ENCODE peak calls at places on chromosomes 4 and X, in six cellular contexts. N is NB4, J is coronary artery, A is heart left ventricle, Q is testis, X is AG09309. V is an unnamed sample.

GRCh38 chr4:175509320-175509719 is 302.7 kb downstream of the GPM6A start:
- DNase-seq in N (peak), J (no peak), A (no peak), Q (no peak), X (no peak), V (no peak)

GRCh38 chr4:61555789-61556188 is 355.7 kb downstream of the ADGRL3 start:
- DNase-seq in N (no peak), J (no peak), A (no peak), Q (peak), X (no peak), V (no peak)

GRCh38 chr4:152515678-152516077 is 20.2 kb downstream of the FBXW7 start:
- DNase-seq in N (no peak), J (no peak), A (no peak), Q (no peak), X (peak), V (no peak)

GRCh38 chr4:183492791-183493221 is 12.1 kb upstream of the ING2 start:
- DNase-seq in N (no peak), J (no peak), A (no peak), Q (no peak), X (peak), V (no peak)

GRCh38 chrX:109966246-109966645 is 36.7 kb upstream of the TMEM164 start:
- DNase-seq in N (no peak), J (no peak), A (no peak), Q (no peak), X (no peak), V (no peak)

GRCh38 chr4:176635372-176636261 is 157.1 kb downstream of the VEGFC start:
- DNase-seq in N (peak), J (no peak), A (peak), Q (no peak), X (peak), V (no peak)

GRCh38 chrX:39144323-39144722 is 343.1 kb downstream of the MID1IP1 start:
- DNase-seq in N (peak), J (no peak), A (no peak), Q (no peak), X (no peak), V (no peak)

GRCh38 chr4:189771696-189772361 is 168.8 kb upstream of the FRG1 start:
- DNase-seq in N (peak), J (no peak), A (no peak), Q (no peak), X (no peak), V (no peak)

GRCh38 chrX:1713296-1713695 is 98.4 kb downstream of the ASMT start:
- DNase-seq in N (no peak), J (no peak), A (no peak), Q (no peak), X (no peak), V (no peak)

GRCh38 chr4:185693548-185694215 is 118.3 kb downstream of the SORBS2 start:
- DNase-seq in N (no peak), J (no peak), A (no peak), Q (no peak), X (no peak), V (no peak)

GRCh38 chr4:47251363-47252135 is 212.0 kb downstream of the COMMD8 start:
- DNase-seq in N (no peak), J (no peak), A (no peak), Q (peak), X (no peak), V (no peak)

GRCh38 chrX:10608099-10608498 is 12.3 kb downstream of the MID1 start:
- DNase-seq in N (no peak), J (no peak), A (no peak), Q (no peak), X (no peak), V (no peak)

GRCh38 chr4:168765726-168766125 is 244.3 kb downstream of the CBR4 start:
- DNase-seq in N (no peak), J (no peak), A (peak), Q (no peak), X (peak), V (no peak)

GRCh38 chr4:88320780-88321373 is 36.5 kb upstream of the PPM1K start:
- DNase-seq in N (peak), J (no peak), A (no peak), Q (peak), X (no peak), V (no peak)

GRCh38 chr4:145041378-145041777 is 56.6 kb downstream of the ANAPC10 start:
- DNase-seq in N (peak), J (no peak), A (no peak), Q (peak), X (no peak), V (no peak)

GRCh38 chr4:992297-993110 is 700 bp downstream of the SLC26A1 start:
- DNase-seq in N (no peak), J (no peak), A (no peak), Q (no peak), X (no peak), V (no peak)

GRCh38 chr4:106898621-106899230 is 137.4 kb downstream of the DKK2 start:
- DNase-seq in N (peak), J (no peak), A (no peak), Q (peak), X (peak), V (no peak)

GRCh38 chr4:40305329-40306193 is 29.6 kb upstream of the CHRNA9 start:
- DNase-seq in N (no peak), J (no peak), A (no peak), Q (no peak), X (no peak), V (no peak)

GRCh38 chrX:3609800-3610199 is 103.6 kb downstream of the PRKX start:
- DNase-seq in N (no peak), J (no peak), A (no peak), Q (no peak), X (peak), V (no peak)

GRCh38 chr4:87423313-87424031 is 1.1 kb downstream of the NUDT9 start:
- DNase-seq in N (peak), J (no peak), A (no peak), Q (peak), X (no peak), V (no peak)

GRCh38 chr4:26807330-26807729 is 53.3 kb upstream of the STIM2 start:
- DNase-seq in N (peak), J (no peak), A (no peak), Q (no peak), X (no peak), V (no peak)

GRCh38 chr4:112403072-112403945 is 106.1 kb downstream of the ALPK1 start:
- DNase-seq in N (no peak), J (no peak), A (no peak), Q (no peak), X (no peak), V (no peak)

GRCh38 chrX:19883878-19884277 is 3.5 kb downstream of the SH3KBP1 start:
- DNase-seq in N (no peak), J (no peak), A (no peak), Q (no peak), X (no peak), V (no peak)

GRCh38 chr4:154822775-154823174 is 41.7 kb downstream of the RBM46 start:
- DNase-seq in N (no peak), J (no peak), A (no peak), Q (no peak), X (peak), V (no peak)

GRCh38 chrX:123975180-123975579 is 13.7 kb downstream of the STAG2 start:
- DNase-seq in N (peak), J (no peak), A (no peak), Q (no peak), X (no peak), V (no peak)

GRCh38 chr4:105613326-105613725 is 60.9 kb downstream of the ARHGEF38 start:
- DNase-seq in N (no peak), J (no peak), A (no peak), Q (no peak), X (no peak), V (no peak)

GRCh38 chr4:57137261-57137660 is 27.1 kb upstream of the IGFBP7 start:
- DNase-seq in N (no peak), J (no peak), A (no peak), Q (no peak), X (no peak), V (no peak)

GRCh38 chr4:153346563-153346962 is 2.1 kb downstream of the MND1 start:
- DNase-seq in N (peak), J (no peak), A (no peak), Q (no peak), X (no peak), V (peak)

GRCh38 chr4:93187892-93188291 is 640.7 kb upstream of the ATOH1 start:
- DNase-seq in N (no peak), J (no peak), A (no peak), Q (no peak), X (no peak), V (no peak)

DNA sequence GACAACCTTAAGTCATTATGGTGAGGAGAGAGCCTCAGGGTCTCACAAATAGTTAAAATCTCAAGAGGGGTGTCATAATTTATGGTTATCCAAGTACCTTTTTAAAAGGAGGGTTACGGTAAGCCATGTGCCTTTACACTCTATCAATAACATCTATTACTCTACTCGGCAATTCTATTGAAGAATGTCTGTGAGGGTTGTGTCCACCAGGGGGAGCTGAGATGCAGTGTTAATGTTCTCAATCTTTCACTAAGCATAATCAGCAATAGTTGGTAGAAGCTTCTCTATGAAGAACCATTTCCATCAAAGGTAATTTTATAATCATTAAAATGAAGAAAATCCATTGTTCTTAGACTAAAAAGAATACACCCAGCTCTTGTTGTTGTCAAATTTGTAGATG is 457.4 kb downstream of the CENPC start:
- DNase-seq in N (peak), J (no peak), A (no peak), Q (peak), X (no peak), V (no peak)
- TF ChIP-seq CTCF in N (peak), J (no peak), A (peak), Q (peak), X (no peak), V (peak)

GRCh38 chr4:76982638-76983579 is 33.4 kb downstream of the SEPTIN11 start:
- DNase-seq in N (peak), J (no peak), A (no peak), Q (no peak), X (no peak), V (no peak)
- TF ChIP-seq CTCF in N (no peak), J (no peak), A (no peak), Q (no peak), X (peak), V (peak)

GRCh38 chrX:115565888-115566287 is 4.9 kb downstream of the PLS3 start:
- DNase-seq in N (no peak), J (no peak), A (no peak), Q (no peak), X (no peak), V (no peak)

GRCh38 chrX:115564243-115564642 is 3.3 kb downstream of the PLS3 start:
- DNase-seq in N (no peak), J (no peak), A (no peak), Q (no peak), X (no peak), V (no peak)

GRCh38 chrX:115562492-115562872 is 1.5 kb downstream of the PLS3 start:
- DNase-seq in N (no peak), J (no peak), A (peak), Q (no peak), X (no peak), V (no peak)

GRCh38 chrX:115561605-115562491 is 874 bp downstream of the PLS3 start:
- DNase-seq in N (no peak), J (peak), A (peak), Q (peak), X (no peak), V (peak)

DNA sequence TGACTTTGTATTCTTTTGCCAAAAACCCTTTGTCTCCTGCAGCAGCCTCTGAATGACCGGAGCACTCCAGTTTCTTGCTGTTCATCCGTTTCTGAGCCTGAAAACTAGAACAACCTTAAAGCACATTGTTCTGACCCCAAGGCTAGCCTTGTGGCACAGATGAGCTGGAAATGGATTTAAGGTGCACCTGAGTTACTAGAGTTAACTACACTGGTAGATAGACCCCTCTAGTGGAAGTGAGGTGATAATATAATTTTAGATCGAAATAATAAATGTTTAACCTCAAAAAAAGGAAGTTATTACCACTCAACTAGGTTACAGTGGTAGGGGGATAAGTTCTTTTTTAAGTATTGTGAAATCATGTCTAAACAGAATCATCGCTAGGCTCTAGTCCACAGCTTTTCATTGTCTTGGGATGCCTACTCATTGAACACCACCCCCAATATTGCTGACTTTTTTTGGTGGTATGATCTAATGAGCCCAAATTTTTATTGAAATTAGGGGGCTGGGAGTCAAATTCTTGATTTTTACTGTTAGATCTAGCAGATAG is 2.7 kb downstream of the PLS3 start:
- DNase-seq in N (peak), J (no peak), A (no peak), Q (no peak), X (no peak), V (no peak)
- TF ChIP-seq CTCF in N (no peak), J (no peak), A (no peak), Q (no peak), X (no peak), V (peak)

DNA sequence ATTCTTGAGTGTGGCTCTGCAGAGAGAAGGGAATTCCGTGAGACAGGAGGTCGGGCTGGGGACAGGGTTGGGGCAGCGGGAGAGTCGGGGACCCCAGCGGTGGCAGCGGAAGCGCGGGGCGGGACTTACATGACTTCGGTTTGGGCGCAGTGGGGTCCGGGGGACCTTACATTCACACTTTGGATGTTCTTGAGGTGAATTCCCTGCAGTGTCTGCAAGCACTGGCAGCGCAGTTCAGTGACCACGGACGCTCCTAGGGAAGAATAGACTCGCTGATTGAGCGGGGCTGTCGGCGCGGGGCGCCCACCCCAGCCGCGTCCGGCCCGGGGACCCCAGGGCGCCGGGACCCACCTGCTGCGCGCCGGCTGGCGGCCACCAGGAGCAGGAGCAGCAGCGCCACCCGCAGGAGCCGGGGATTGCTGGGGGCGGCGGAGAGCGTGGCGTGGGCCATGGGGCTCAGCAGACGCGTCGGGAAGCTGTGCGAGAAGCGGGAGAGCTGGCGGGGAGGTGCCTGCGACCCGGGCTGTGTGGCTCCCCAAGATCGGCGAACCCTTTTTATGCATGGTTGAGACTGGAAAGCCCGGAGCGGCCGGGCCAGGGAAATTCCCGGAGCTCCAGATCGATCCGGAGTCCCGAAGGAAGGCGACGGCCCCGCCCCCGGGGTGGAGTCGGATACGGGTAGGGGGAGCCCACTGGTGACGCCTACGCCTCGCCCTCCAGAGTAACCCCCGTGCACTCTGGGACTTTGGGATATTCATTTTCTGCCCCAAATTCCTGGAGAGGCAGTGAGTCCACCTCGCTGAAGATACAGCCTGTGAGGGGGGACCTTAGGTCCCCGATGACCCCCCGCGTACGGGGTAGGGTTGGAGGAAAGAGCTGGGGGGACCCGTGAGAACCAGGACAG is at the start of gene CXCL3:
- DNase-seq in N (peak), J (peak), A (peak), Q (peak), X (no peak), V (peak)
- TF ChIP-seq CTCF in N (no peak), J (peak), A (peak), Q (peak), X (peak), V (peak)

GRCh38 chrX:17007134-17007768 is 60.8 kb downstream of the REPS2 start:
- DNase-seq in N (peak), J (no peak), A (peak), Q (no peak), X (no peak), V (no peak)
- TF ChIP-seq CTCF in N (peak), J (no peak), A (peak), Q (no peak), X (peak), V (peak)

V was measured in osteocyte.